ENCODE peak calls at places on chromosome 1, in ten cellular contexts. E, S, R, G, B, M, K, D, U and N are unnamed samples.

GRCh38 chr1:27940297-27940696 is 5.5 kb downstream of the SMPDL3B start:
- DNase-seq in E (peak; percentile 73), S (no peak), R (peak; percentile 64), G (no peak), B (peak; percentile 40), M (peak; percentile 79), K (peak; percentile 62), D (peak; percentile 77), U (peak; percentile 78), N (no peak)

GRCh38 chr1:156073110-156073693 is 9.1 kb downstream of the MEX3A start:
- DNase-seq in E (no peak), S (no peak), R (no peak), G (no peak), B (no peak), M (no peak), K (no peak), D (no peak), U (no peak), N (no peak)

GRCh38 chr1:72224506-72224905 is 57.8 kb downstream of the NEGR1 start:
- DNase-seq in E (no peak), S (no peak), R (no peak), G (no peak), B (no peak), M (no peak), K (no peak), D (no peak), U (no peak), N (no peak)

GRCh38 chr1:5950994-5951749 is 41.1 kb downstream of the NPHP4 start:
- DNase-seq in E (no peak), S (no peak), R (no peak), G (no peak), B (no peak), M (no peak), K (no peak), D (no peak), U (no peak), N (no peak)

GRCh38 chr1:11537854-11538591 is 59.1 kb downstream of the DISP3 start:
- DNase-seq in E (no peak), S (no peak), R (no peak), G (no peak), B (no peak), M (no peak), K (no peak), D (no peak), U (no peak), N (no peak)

GRCh38 chr1:108661030-108661609 is at the start of gene HENMT1:
- DNase-seq in E (peak; percentile 74), S (peak; percentile 65), R (peak; percentile 69), G (no peak), B (peak; percentile 76), M (peak; percentile 88), K (peak; percentile 76), D (peak; percentile 56), U (peak; percentile 92), N (no peak)

GRCh38 chr1:9271861-9272595 is 20.7 kb upstream of the SPSB1 start:
- DNase-seq in E (no peak), S (no peak), R (no peak), G (no peak), B (no peak), M (no peak), K (no peak), D (no peak), U (no peak), N (no peak)

GRCh38 chr1:117821382-117821755 is 108.1 kb downstream of the GDAP2 start:
- DNase-seq in E (no peak), S (no peak), R (no peak), G (no peak), B (no peak), M (no peak), K (no peak), D (no peak), U (no peak), N (no peak)

GRCh38 chr1:201020040-201020591 is 3.4 kb downstream of the KIF21B start:
- DNase-seq in E (no peak), S (no peak), R (peak; percentile 21), G (no peak), B (no peak), M (peak; percentile 66), K (no peak), D (no peak), U (peak; percentile 67), N (no peak)

GRCh38 chr1:243927401-243927800 is 77.4 kb upstream of the AKT3 start:
- DNase-seq in E (no peak), S (no peak), R (no peak), G (no peak), B (no peak), M (no peak), K (no peak), D (no peak), U (no peak), N (no peak)

GRCh38 chr1:244068563-244068962 is 17.5 kb downstream of the ZBTB18 start:
- DNase-seq in E (no peak), S (no peak), R (no peak), G (no peak), B (no peak), M (no peak), K (no peak), D (no peak), U (no peak), N (no peak)